ENCODE peak calls at places on chromosome 13, in five cellular contexts. One of them, this sample, is unnamed.

GRCh38 chr13:101869553-101869952 is 417.1 kb downstream of the ITGBL1 start:
- DNase-seq in HL-60: no peak
- DNase-seq in sigmoid colon: no peak
- DNase-seq in K562: no peak
- DNase-seq in upper lobe of left lung: no peak
- DNase-seq in this sample: no peak

GRCh38 chr13:94249512-94249911 is 230.0 kb downstream of the DCT start:
- DNase-seq in HL-60: no peak
- DNase-seq in sigmoid colon: no peak
- DNase-seq in K562: no peak
- DNase-seq in upper lobe of left lung: no peak
- DNase-seq in this sample: no peak

GRCh38 chr13:94239135-94239534 is 240.3 kb downstream of the DCT start:
- DNase-seq in HL-60: no peak
- DNase-seq in sigmoid colon: no peak
- DNase-seq in K562: no peak
- DNase-seq in upper lobe of left lung: no peak
- DNase-seq in this sample: no peak

GRCh38 chr13:20353973-20354372 is 121.9 kb upstream of the GJB6 start:
- DNase-seq in HL-60: peak; percentile 75
- DNase-seq in sigmoid colon: no peak
- DNase-seq in K562: no peak
- DNase-seq in upper lobe of left lung: no peak
- DNase-seq in this sample: no peak

GRCh38 chr13:39602614-39603366 is at the start of gene LHFPL6:
- DNase-seq in HL-60: peak; percentile 48
- DNase-seq in sigmoid colon: peak; percentile 94
- DNase-seq in K562: peak; percentile 8
- DNase-seq in upper lobe of left lung: peak; percentile 94
- DNase-seq in this sample: peak; percentile 81

GRCh38 chr13:32430018-32430747 is 2.3 kb upstream of the N4BP2L1 start:
- DNase-seq in HL-60: peak; percentile 29
- DNase-seq in sigmoid colon: no peak
- DNase-seq in K562: no peak
- DNase-seq in upper lobe of left lung: no peak
- DNase-seq in this sample: no peak

GRCh38 chr13:36288794-36289391 is 8.7 kb downstream of the CCDC169 start:
- DNase-seq in HL-60: no peak
- DNase-seq in sigmoid colon: no peak
- DNase-seq in K562: no peak
- DNase-seq in upper lobe of left lung: no peak
- DNase-seq in this sample: no peak

GRCh38 chr13:33723365-33723764 is 94.6 kb upstream of the RFC3 start:
- DNase-seq in HL-60: no peak
- DNase-seq in sigmoid colon: no peak
- DNase-seq in K562: no peak
- DNase-seq in upper lobe of left lung: no peak
- DNase-seq in this sample: peak; percentile 17

GRCh38 chr13:44317752-44318550 is 55.7 kb upstream of the SERP2 start:
- DNase-seq in HL-60: no peak
- DNase-seq in sigmoid colon: no peak
- DNase-seq in K562: no peak
- DNase-seq in upper lobe of left lung: no peak
- DNase-seq in this sample: no peak
- TF ChIP-seq POLR2AphosphoS5 in HL-60: no peak
- TF ChIP-seq POLR2AphosphoS5 in sigmoid colon: peak; percentile 53
- TF ChIP-seq POLR2AphosphoS5 in K562: no peak
- TF ChIP-seq POLR2AphosphoS5 in upper lobe of left lung: no peak
- TF ChIP-seq POLR2AphosphoS5 in this sample: no peak

GRCh38 chr13:98937911-98938381 is 39.9 kb downstream of the DOCK9 start:
- DNase-seq in HL-60: no peak
- DNase-seq in sigmoid colon: no peak
- DNase-seq in K562: no peak
- DNase-seq in upper lobe of left lung: no peak
- DNase-seq in this sample: no peak

GRCh38 chr13:98940325-98940724 is 37.5 kb downstream of the DOCK9 start:
- DNase-seq in HL-60: no peak
- DNase-seq in sigmoid colon: no peak
- DNase-seq in K562: no peak
- DNase-seq in upper lobe of left lung: no peak
- DNase-seq in this sample: no peak

GRCh38 chr13:98941118-98941517 is 36.7 kb downstream of the DOCK9 start:
- DNase-seq in HL-60: peak; percentile 26
- DNase-seq in sigmoid colon: no peak
- DNase-seq in K562: no peak
- DNase-seq in upper lobe of left lung: no peak
- DNase-seq in this sample: no peak

GRCh38 chr13:98938801-98939200 is 39.1 kb downstream of the DOCK9 start:
- DNase-seq in HL-60: no peak
- DNase-seq in sigmoid colon: no peak
- DNase-seq in K562: no peak
- DNase-seq in upper lobe of left lung: no peak
- DNase-seq in this sample: no peak

GRCh38 chr13:98939552-98940306 is 38.1 kb downstream of the DOCK9 start:
- DNase-seq in HL-60: no peak
- DNase-seq in sigmoid colon: peak; percentile 78
- DNase-seq in K562: no peak
- DNase-seq in upper lobe of left lung: no peak
- DNase-seq in this sample: no peak
- H3K27ac ChIP-seq in HL-60: no peak overlapping the region
- H3K27ac ChIP-seq in sigmoid colon: peak overlapping the region; percentile 22
- H3K27ac ChIP-seq in K562: no peak overlapping the region
- H3K27ac ChIP-seq in upper lobe of left lung: no peak overlapping the region
- H3K27ac ChIP-seq in this sample: no peak overlapping the region

DNA sequence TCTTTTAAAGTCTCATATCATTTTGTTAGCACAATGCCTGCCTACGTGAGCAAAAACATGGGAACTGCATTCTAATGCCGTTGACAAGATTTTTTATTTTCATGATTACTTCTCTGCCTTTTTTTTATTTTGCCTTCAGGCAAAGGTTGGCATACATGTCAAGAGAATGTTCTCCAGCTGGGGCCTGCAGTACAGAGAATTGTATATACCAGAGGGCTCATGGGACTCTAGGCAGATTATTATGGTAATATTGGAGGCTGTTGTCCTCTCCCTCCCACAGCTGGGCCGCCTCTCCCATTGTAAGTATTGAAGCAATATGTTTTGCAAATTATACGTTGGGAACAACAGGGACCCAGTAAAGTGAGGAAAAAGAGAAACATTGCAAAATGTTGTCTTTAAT is 53.9 kb upstream of the OBI1 start:
- DNase-seq in HL-60: no peak
- DNase-seq in sigmoid colon: no peak
- DNase-seq in K562: no peak
- DNase-seq in upper lobe of left lung: no peak
- DNase-seq in this sample: no peak
- TF ChIP-seq POLR2AphosphoS5 in HL-60: no peak
- TF ChIP-seq POLR2AphosphoS5 in sigmoid colon: no peak
- TF ChIP-seq POLR2AphosphoS5 in K562: no peak
- TF ChIP-seq POLR2AphosphoS5 in upper lobe of left lung: no peak
- TF ChIP-seq POLR2AphosphoS5 in this sample: no peak

GRCh38 chr13:73933795-73934194 is 200.4 kb downstream of the KLF12 start:
- DNase-seq in HL-60: no peak
- DNase-seq in sigmoid colon: no peak
- DNase-seq in K562: no peak
- DNase-seq in upper lobe of left lung: no peak
- DNase-seq in this sample: no peak
- H3K27ac ChIP-seq in HL-60: no peak overlapping the region
- H3K27ac ChIP-seq in sigmoid colon: no peak overlapping the region
- H3K27ac ChIP-seq in K562: no peak overlapping the region
- H3K27ac ChIP-seq in upper lobe of left lung: no peak overlapping the region
- H3K27ac ChIP-seq in this sample: peak overlapping the region; percentile 57

GRCh38 chr13:110817143-110817542 is 97.7 kb downstream of the ANKRD10 start:
- DNase-seq in HL-60: no peak
- DNase-seq in sigmoid colon: no peak
- DNase-seq in K562: no peak
- DNase-seq in upper lobe of left lung: no peak
- DNase-seq in this sample: no peak

GRCh38 chr13:110818747-110819146 is 96.1 kb downstream of the ANKRD10 start:
- DNase-seq in HL-60: no peak
- DNase-seq in sigmoid colon: no peak
- DNase-seq in K562: no peak
- DNase-seq in upper lobe of left lung: no peak
- DNase-seq in this sample: no peak

GRCh38 chr13:110816500-110816899 is 98.4 kb downstream of the ANKRD10 start:
- DNase-seq in HL-60: no peak
- DNase-seq in sigmoid colon: no peak
- DNase-seq in K562: no peak
- DNase-seq in upper lobe of left lung: no peak
- DNase-seq in this sample: no peak

GRCh38 chr13:110820311-110820710 is 94.6 kb downstream of the ANKRD10 start:
- DNase-seq in HL-60: no peak
- DNase-seq in sigmoid colon: no peak
- DNase-seq in K562: no peak
- DNase-seq in upper lobe of left lung: no peak
- DNase-seq in this sample: no peak

GRCh38 chr13:110819203-110820014 is 95.5 kb downstream of the ANKRD10 start:
- DNase-seq in HL-60: peak; percentile 82
- DNase-seq in sigmoid colon: peak; percentile 88
- DNase-seq in K562: peak; percentile 86
- DNase-seq in upper lobe of left lung: peak; percentile 86
- DNase-seq in this sample: peak; percentile 74
- TF ChIP-seq POLR2AphosphoS5 in HL-60: no peak
- TF ChIP-seq POLR2AphosphoS5 in sigmoid colon: no peak
- TF ChIP-seq POLR2AphosphoS5 in K562: no peak
- TF ChIP-seq POLR2AphosphoS5 in upper lobe of left lung: no peak
- TF ChIP-seq POLR2AphosphoS5 in this sample: no peak

GRCh38 chr13:108267338-108267737 is 2.2 kb upstream of the TNFSF13B start:
- DNase-seq in HL-60: peak; percentile 70
- DNase-seq in sigmoid colon: no peak
- DNase-seq in K562: no peak
- DNase-seq in upper lobe of left lung: no peak
- DNase-seq in this sample: no peak
- H3K27ac ChIP-seq in HL-60: peak overlapping the region; percentile 87
- H3K27ac ChIP-seq in sigmoid colon: no peak overlapping the region
- H3K27ac ChIP-seq in K562: no peak overlapping the region
- H3K27ac ChIP-seq in upper lobe of left lung: peak overlapping the region; percentile 70
- H3K27ac ChIP-seq in this sample: no peak overlapping the region

DNA sequence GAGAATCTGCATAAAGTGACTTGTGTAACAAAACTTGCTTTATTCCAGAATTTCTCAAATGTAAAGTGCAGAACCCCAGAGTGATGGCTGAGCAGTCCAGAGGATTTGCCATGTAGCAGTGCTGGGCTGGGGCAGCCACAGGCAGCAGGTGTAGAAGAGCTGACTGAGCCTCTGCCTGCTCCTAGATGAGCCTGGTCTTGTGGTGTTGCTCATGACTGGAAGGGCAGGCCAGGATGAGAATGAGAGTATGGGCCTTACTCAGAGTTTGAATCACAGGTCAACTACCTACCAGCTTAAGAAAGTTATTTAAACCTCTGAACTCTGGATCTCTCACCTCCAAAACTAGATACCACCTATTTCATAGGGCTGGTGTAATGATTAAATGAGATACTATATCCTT is 2.9 kb upstream of the C13orf42 start:
- DNase-seq in HL-60: no peak
- DNase-seq in sigmoid colon: no peak
- DNase-seq in K562: no peak
- DNase-seq in upper lobe of left lung: no peak
- DNase-seq in this sample: no peak
- TF ChIP-seq POLR2AphosphoS5 in HL-60: no peak
- TF ChIP-seq POLR2AphosphoS5 in sigmoid colon: no peak
- TF ChIP-seq POLR2AphosphoS5 in K562: no peak
- TF ChIP-seq POLR2AphosphoS5 in upper lobe of left lung: no peak
- TF ChIP-seq POLR2AphosphoS5 in this sample: no peak

GRCh38 chr13:110138009-110138699 is 168.8 kb downstream of the COL4A1 start:
- DNase-seq in HL-60: peak; percentile 89
- DNase-seq in sigmoid colon: peak; percentile 86
- DNase-seq in K562: peak; percentile 21
- DNase-seq in upper lobe of left lung: peak; percentile 92
- DNase-seq in this sample: peak; percentile 74
- H3K27ac ChIP-seq in HL-60: peak overlapping the region; percentile 85
- H3K27ac ChIP-seq in sigmoid colon: peak overlapping the region; percentile 42
- H3K27ac ChIP-seq in K562: peak overlapping the region; percentile 38
- H3K27ac ChIP-seq in upper lobe of left lung: peak overlapping the region; percentile 77
- H3K27ac ChIP-seq in this sample: peak overlapping the region; percentile 54

DNA sequence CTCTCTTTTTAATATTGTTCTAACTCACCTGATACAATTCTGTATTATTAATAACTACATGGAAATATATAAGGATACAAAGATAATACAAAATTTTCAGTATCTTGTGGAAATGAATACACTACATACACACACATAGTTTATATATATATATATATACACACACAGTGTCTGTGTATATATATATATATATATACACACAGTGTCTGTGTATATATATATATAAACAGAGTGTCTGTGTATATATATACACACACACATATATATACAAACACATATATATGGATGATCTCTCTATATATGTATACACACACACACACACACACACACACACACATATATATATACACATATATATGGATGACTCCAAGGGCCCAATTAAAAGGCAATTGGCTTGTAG is 749.1 kb downstream of the DACH1 start:
- DNase-seq in HL-60: no peak
- DNase-seq in sigmoid colon: no peak
- DNase-seq in K562: no peak
- DNase-seq in upper lobe of left lung: no peak
- DNase-seq in this sample: no peak
- TF ChIP-seq POLR2AphosphoS5 in HL-60: no peak
- TF ChIP-seq POLR2AphosphoS5 in sigmoid colon: no peak
- TF ChIP-seq POLR2AphosphoS5 in K562: no peak
- TF ChIP-seq POLR2AphosphoS5 in upper lobe of left lung: no peak
- TF ChIP-seq POLR2AphosphoS5 in this sample: no peak